ENCODE peak calls at places on chromosomes 7 and 10, in nine cellular contexts. V is H7, W is lung microvascular endothelial cell, J is smooth muscle cell of the brain vasculature, H is globus pallidus, U is left colon, B is fibroblast of lung, Q is T-cell, X is hepatocyte. Y is an unnamed sample.

GRCh38 chr7:150974468-150975391 is 3.4 kb downstream of the KCNH2 start:
- DNase-seq in V (peak; percentile 89), W (peak; percentile 10), J (no peak), H (peak; percentile 65), U (peak; percentile 83), B (peak; percentile 28), Q (peak; percentile 75), X (peak; percentile 72), Y (no peak)

GRCh38 chr7:143914938-143915337 is 13.0 kb upstream of the TCAF1 start:
- DNase-seq in V (no peak), W (no peak), J (no peak), H (no peak), U (no peak), B (no peak), Q (no peak), X (no peak), Y (no peak)

GRCh38 chr7:20159226-20159747 is 57.9 kb downstream of the MACC1 start:
- DNase-seq in V (no peak), W (no peak), J (no peak), H (no peak), U (no peak), B (no peak), Q (no peak), X (no peak), Y (no peak)

GRCh38 chr10:77582710-77583115 is 54.9 kb downstream of the KCNMA1 start:
- DNase-seq in V (no peak), W (peak; percentile 66), J (no peak), H (no peak), U (no peak), B (peak; percentile 75), Q (no peak), X (peak; percentile 53), Y (no peak)

GRCh38 chr7:106418526-106418925 is 133.7 kb upstream of the NAMPT start:
- DNase-seq in V (no peak), W (no peak), J (no peak), H (no peak), U (no peak), B (peak; percentile 54), Q (no peak), X (no peak), Y (no peak)

GRCh38 chr7:43648725-43649406 is 66.0 kb downstream of the STK17A start:
- DNase-seq in V (no peak), W (peak; percentile 87), J (no peak), H (peak; percentile 53), U (no peak), B (peak; percentile 69), Q (peak; percentile 71), X (no peak), Y (no peak)

GRCh38 chr10:98270026-98270740 is 2.2 kb upstream of the LOXL4 start:
- DNase-seq in V (no peak), W (no peak), J (no peak), H (no peak), U (no peak), B (peak; percentile 25), Q (no peak), X (no peak), Y (no peak)

GRCh38 chr10:12194752-12195271 is 879 bp downstream of the NUDT5 start:
- DNase-seq in V (peak; percentile 51), W (peak; percentile 48), J (no peak), H (peak; percentile 15), U (peak; percentile 62), B (peak; percentile 55), Q (no peak), X (peak; percentile 38), Y (peak; percentile 52)

GRCh38 chr10:86936661-86937501 is 20.5 kb downstream of the MMRN2 start:
- DNase-seq in V (no peak), W (peak; percentile 34), J (no peak), H (no peak), U (no peak), B (peak; percentile 49), Q (no peak), X (no peak), Y (no peak)

GRCh38 chr7:47180268-47180826 is 401.6 kb downstream of the TNS3 start:
- DNase-seq in V (peak; percentile 71), W (peak; percentile 55), J (peak; percentile 37), H (peak; percentile 45), U (peak; percentile 52), B (peak; percentile 79), Q (no peak), X (peak; percentile 80), Y (peak; percentile 65)

GRCh38 chr10:95430231-95430951 is 130.8 kb downstream of the SORBS1 start:
- DNase-seq in V (peak; percentile 80), W (peak; percentile 71), J (peak; percentile 18), H (peak; percentile 52), U (peak; percentile 35), B (peak; percentile 62), Q (peak; percentile 11), X (peak; percentile 80), Y (peak; percentile 65)

GRCh38 chr7:151091431-151091830 is 5.2 kb downstream of the AGAP3 start:
- DNase-seq in V (peak; percentile 84), W (peak; percentile 42), J (no peak), H (no peak), U (peak; percentile 78), B (no peak), Q (no peak), X (peak; percentile 57), Y (no peak)

GRCh38 chr7:36855330-36855729 is 131.0 kb upstream of the AOAH start:
- DNase-seq in V (no peak), W (no peak), J (no peak), H (no peak), U (no peak), B (no peak), Q (no peak), X (no peak), Y (no peak)

GRCh38 chr7:108570146-108570755 is 577 bp downstream of the DNAJB9 start:
- DNase-seq in V (peak; percentile 50), W (peak; percentile 64), J (no peak), H (peak; percentile 27), U (peak; percentile 68), B (peak; percentile 43), Q (peak; percentile 12), X (peak; percentile 73), Y (peak; percentile 46)

GRCh38 chr10:46094931-46095755 is 49.1 kb upstream of the MSMB start:
- DNase-seq in V (peak; percentile 28), W (no peak), J (no peak), H (no peak), U (no peak), B (no peak), Q (no peak), X (no peak), Y (peak; percentile 78)

GRCh38 chr7:20030417-20030816 is 186.8 kb downstream of the MACC1 start:
- DNase-seq in V (no peak), W (no peak), J (no peak), H (no peak), U (no peak), B (no peak), Q (no peak), X (no peak), Y (no peak)

GRCh38 chr7:44912775-44913347 is 27.5 kb upstream of the PURB start:
- DNase-seq in V (peak; percentile 58), W (no peak), J (no peak), H (no peak), U (no peak), B (no peak), Q (no peak), X (peak; percentile 26), Y (peak; percentile 47)

GRCh38 chr7:64562621-64563275 is at the start of gene ZNF680:
- DNase-seq in V (peak; percentile 81), W (peak; percentile 95), J (peak; percentile 86), H (peak; percentile 98), U (peak; percentile 94), B (peak; percentile 93), Q (peak; percentile 86), X (no peak), Y (peak; percentile 97)

GRCh38 chr10:34702093-34702952 is 112.8 kb downstream of the PARD3 start:
- DNase-seq in V (no peak), W (no peak), J (no peak), H (no peak), U (no peak), B (no peak), Q (no peak), X (no peak), Y (no peak)

GRCh38 chr10:83607959-83608745 is 531.2 kb upstream of the GHITM start:
- DNase-seq in V (no peak), W (peak; percentile 56), J (no peak), H (no peak), U (no peak), B (no peak), Q (no peak), X (no peak), Y (no peak)

GRCh38 chr7:155191901-155192478 is 105.7 kb upstream of the INSIG1 start:
- DNase-seq in V (no peak), W (no peak), J (no peak), H (no peak), U (no peak), B (no peak), Q (no peak), X (no peak), Y (no peak)

GRCh38 chr10:59135275-59135674 is 41.2 kb upstream of the PHYHIPL start:
- DNase-seq in V (no peak), W (no peak), J (no peak), H (no peak), U (no peak), B (no peak), Q (no peak), X (no peak), Y (no peak)

GRCh38 chr7:108234981-108235450 is 104.9 kb upstream of the LAMB4 start:
- DNase-seq in V (no peak), W (no peak), J (no peak), H (no peak), U (no peak), B (no peak), Q (no peak), X (no peak), Y (no peak)

GRCh38 chr10:102352066-102352715 is 43.3 kb upstream of the NFKB2 start:
- DNase-seq in V (peak; percentile 85), W (peak; percentile 64), J (peak; percentile 26), H (peak; percentile 29), U (peak; percentile 60), B (peak; percentile 67), Q (peak; percentile 51), X (peak; percentile 77), Y (peak; percentile 65)

GRCh38 chr7:120539321-120539720 is 266.3 kb downstream of the KCND2 start:
- DNase-seq in V (no peak), W (no peak), J (no peak), H (no peak), U (no peak), B (no peak), Q (no peak), X (no peak), Y (no peak)

GRCh38 chr7:1692500-1693418 is 22.7 kb downstream of the ELFN1 start:
- DNase-seq in V (peak; percentile 12), W (no peak), J (no peak), H (no peak), U (no peak), B (no peak), Q (no peak), X (no peak), Y (peak; percentile 26)

GRCh38 chr7:157378390-157378789 is 41.6 kb downstream of the DNAJB6 start:
- DNase-seq in V (no peak), W (no peak), J (no peak), H (no peak), U (no peak), B (no peak), Q (no peak), X (no peak), Y (no peak)